ENCODE peak calls at places on chromosome 14, in nine cellular contexts. T is neural progenitor cell, I is tibial artery, O is IMR-90, N is body of pancreas, L is stomach, X is pancreas, M is osteoblast, B is A549. J is an unnamed sample.

GRCh38 chr14:94180655-94181271 is 6.6 kb downstream of the PPP4R4 start:
- DNase-seq in T (peak; percentile 42), I (no peak), O (peak; percentile 42), N (no peak), L (no peak), X (no peak), M (no peak), B (peak; percentile 18), J (peak; percentile 32)

GRCh38 chr14:101475468-101476257 is 85.6 kb upstream of the DIO3 start:
- DNase-seq in T (no peak), I (peak; percentile 41), O (peak; percentile 81), N (peak; percentile 60), L (peak; percentile 23), X (peak; percentile 55), M (peak; percentile 98), B (peak; percentile 72), J (peak; percentile 27)

GRCh38 chr14:66600416-66600815 is 92.5 kb downstream of the GPHN start:
- DNase-seq in T (no peak), I (no peak), O (peak; percentile 40), N (no peak), L (no peak), X (no peak), M (no peak), B (no peak), J (no peak)

GRCh38 chr14:76950043-76951020 is 78.2 kb downstream of the IRF2BPL start:
- DNase-seq in T (no peak), I (no peak), O (peak; percentile 44), N (peak; percentile 52), L (no peak), X (no peak), M (peak; percentile 89), B (no peak), J (no peak)

GRCh38 chr14:94599656-94600004 is 12.6 kb upstream of the SERPINA3 start:
- DNase-seq in T (no peak), I (no peak), O (no peak), N (peak; percentile 45), L (no peak), X (peak; percentile 66), M (no peak), B (peak; percentile 19), J (no peak)

GRCh38 chr14:55628426-55628825 is 48.4 kb downstream of the KTN1 start:
- DNase-seq in T (no peak), I (no peak), O (peak; percentile 7), N (no peak), L (no peak), X (no peak), M (no peak), B (no peak), J (no peak)

GRCh38 chr14:59565112-59565511 is 11.5 kb downstream of the CCDC175 start:
- DNase-seq in T (no peak), I (no peak), O (peak; percentile 11), N (no peak), L (no peak), X (no peak), M (no peak), B (no peak), J (no peak)

GRCh38 chr14:32203928-32204357 is 874 bp upstream of the RNU6-8 start:
- DNase-seq in T (peak; percentile 28), I (no peak), O (no peak), N (peak; percentile 38), L (no peak), X (peak; percentile 20), M (no peak), B (no peak), J (peak; percentile 40)

GRCh38 chr14:105745433-105746123 is 219.2 kb downstream of the TMEM121 start:
- DNase-seq in T (no peak), I (no peak), O (no peak), N (no peak), L (no peak), X (no peak), M (peak; percentile 36), B (no peak), J (no peak)
- H3K9me3 ChIP-seq in T (no peaks in the 10 kb centered on the region), I (no peaks in the 10 kb centered on the region), O (peaks cover 17% of the 10 kb centered on the region), N (no peaks in the 10 kb centered on the region), L (no peaks in the 10 kb centered on the region), X (no peaks in the 10 kb centered on the region), M (no peaks in the 10 kb centered on the region), B (no peaks in the 10 kb centered on the region), J (no peaks in the 10 kb centered on the region)

DNA sequence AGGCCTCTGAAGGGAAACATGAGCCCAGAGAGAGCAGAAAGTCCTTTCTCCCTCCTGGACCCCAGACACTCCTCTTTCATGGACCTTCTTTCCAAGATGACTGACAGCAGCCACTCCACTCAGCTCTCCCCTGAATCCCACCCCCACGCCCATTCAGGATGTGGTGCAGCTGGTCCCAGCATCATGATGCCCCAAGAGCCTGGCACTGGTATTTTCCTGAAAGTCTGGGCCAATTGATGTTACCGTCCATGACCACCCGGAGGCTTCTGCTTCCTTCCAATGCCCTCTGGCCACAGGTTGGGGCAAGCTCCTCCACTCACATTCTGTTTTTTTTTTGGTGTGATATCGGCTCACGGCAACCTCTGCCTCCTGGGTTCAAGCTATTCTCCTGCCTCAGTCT is 112.6 kb downstream of the CALM1 start:
- DNase-seq in T (no peak), I (no peak), O (no peak), N (no peak), L (no peak), X (no peak), M (peak; percentile 70), B (no peak), J (no peak)
- TF ChIP-seq CTCF in T (no peak), I (no peak), O (no peak), N (no peak), L (no peak), X (no peak), M (no peak), B (no peak), J (no peak)

GRCh38 chr14:29805415-29806123 is 122.1 kb downstream of the PRKD1 start:
- DNase-seq in T (no peak), I (peak; percentile 73), O (peak; percentile 98), N (peak; percentile 73), L (peak; percentile 73), X (peak; percentile 83), M (peak; percentile 39), B (no peak), J (no peak)

GRCh38 chr14:29802211-29802610 is 125.4 kb downstream of the PRKD1 start:
- DNase-seq in T (no peak), I (no peak), O (no peak), N (no peak), L (no peak), X (no peak), M (no peak), B (no peak), J (no peak)

GRCh38 chr14:29804481-29804880 is 123.2 kb downstream of the PRKD1 start:
- DNase-seq in T (no peak), I (no peak), O (no peak), N (no peak), L (no peak), X (no peak), M (no peak), B (no peak), J (no peak)

GRCh38 chr14:29803045-29803444 is 124.6 kb downstream of the PRKD1 start:
- DNase-seq in T (no peak), I (no peak), O (no peak), N (no peak), L (no peak), X (no peak), M (no peak), B (no peak), J (no peak)

GRCh38 chr14:29806124-29806517 is 121.5 kb downstream of the PRKD1 start:
- DNase-seq in T (no peak), I (no peak), O (no peak), N (no peak), L (no peak), X (no peak), M (no peak), B (no peak), J (no peak)
- H3K4me3 ChIP-seq in T (no peak overlapping the region), I (no peak overlapping the region), O (no peak overlapping the region), N (no peak overlapping the region), L (no peak overlapping the region), X (no peak overlapping the region), M (no peak overlapping the region), B (no peak overlapping the region), J (no peak overlapping the region)

DNA sequence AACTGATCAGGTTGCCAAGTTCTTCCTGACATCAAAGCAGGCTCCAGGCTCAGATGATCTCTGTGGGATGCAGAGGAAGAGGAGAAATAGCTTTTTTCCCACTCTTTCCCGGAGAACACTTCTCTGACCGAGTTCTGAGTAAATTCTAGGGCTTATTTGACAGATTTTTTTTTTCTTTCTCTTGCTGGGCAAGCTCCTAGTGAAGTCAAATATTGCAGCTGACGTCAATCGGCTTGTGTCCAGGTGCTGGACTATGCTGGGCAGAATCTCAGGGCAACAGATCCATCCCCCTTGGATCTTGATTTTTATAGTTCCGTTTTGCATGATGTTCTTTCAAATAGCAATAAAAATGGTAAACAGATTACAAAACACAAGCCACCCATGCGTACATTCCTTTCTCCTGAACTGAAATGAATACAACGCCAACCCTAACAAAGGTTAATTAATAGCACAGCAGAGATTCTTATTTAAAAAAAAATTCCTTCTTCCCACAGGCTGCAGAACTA is 182.2 kb downstream of the NOVA1 start:
- DNase-seq in T (no peak), I (peak; percentile 64), O (no peak), N (peak; percentile 48), L (peak; percentile 33), X (peak; percentile 40), M (no peak), B (no peak), J (no peak)
- H3K9me3 ChIP-seq in T (no peaks in the 10 kb centered on the region), I (no peaks in the 10 kb centered on the region), O (no peaks in the 10 kb centered on the region), N (no peaks in the 10 kb centered on the region), L (no peaks in the 10 kb centered on the region), X (no peaks in the 10 kb centered on the region), M (peaks cover 2% of the 10 kb centered on the region), B (no peaks in the 10 kb centered on the region), J (no peaks in the 10 kb centered on the region)

DNA sequence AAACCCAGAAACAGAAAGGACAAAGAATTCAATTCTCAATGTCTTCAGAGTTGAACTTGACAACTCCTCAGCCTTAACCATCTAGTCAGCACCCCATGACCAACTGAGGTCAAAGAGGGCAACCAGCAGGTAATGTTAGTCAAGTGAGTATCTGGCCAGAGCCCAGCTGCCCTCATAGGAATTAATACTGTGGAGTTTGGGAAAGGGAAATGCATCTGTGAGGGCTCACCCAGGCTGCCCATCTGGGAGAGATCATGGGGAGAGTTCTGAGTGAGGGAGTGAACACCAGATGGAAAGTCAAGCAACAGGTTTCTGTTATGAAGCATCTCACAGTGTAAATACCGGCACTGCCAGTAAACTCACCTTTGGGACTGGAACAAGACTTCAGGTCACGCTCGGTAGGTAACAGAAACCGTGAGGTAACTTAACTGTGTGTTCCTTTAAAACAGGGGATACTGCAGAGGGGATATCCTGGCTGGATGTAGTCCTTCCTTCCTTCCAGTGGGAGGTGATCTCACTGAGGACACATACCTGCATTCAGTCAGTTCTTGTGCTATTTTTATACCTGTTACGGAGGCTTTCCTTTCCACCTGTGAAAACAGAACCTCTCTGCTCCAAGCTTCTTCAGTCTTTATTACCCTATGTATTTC is 94.4 kb downstream of the DAD1 start:
- DNase-seq in T (no peak), I (no peak), O (no peak), N (no peak), L (no peak), X (no peak), M (no peak), B (no peak), J (no peak)
- TF ChIP-seq CTCF in T (no peak), I (no peak), O (no peak), N (no peak), L (no peak), X (no peak), M (no peak), B (no peak), J (no peak)